ENCODE peak calls at places on chromosomes 12 and 14, in four cellular contexts. I, V, Z and C are unnamed samples.

GRCh38 chr12:97568336-97569180 is 106.0 kb downstream of the RMST start:
- DNase-seq in I (no peak), V (no peak), Z (no peak), C (no peak)

GRCh38 chr12:16350682-16351081 is 3.2 kb downstream of the MGST1 start:
- DNase-seq in I (peak; percentile 97), V (peak; percentile 70), Z (no peak), C (peak; percentile 96)

GRCh38 chr12:6688543-6688999 is 604 bp downstream of the ZNF384 start:
- DNase-seq in I (no peak), V (no peak), Z (no peak), C (no peak)

GRCh38 chr14:89196561-89196960 is 220.5 kb downstream of the FOXN3 start:
- DNase-seq in I (no peak), V (no peak), Z (no peak), C (no peak)

GRCh38 chr12:2974560-2974971 is 15.4 kb downstream of the TEAD4 start:
- DNase-seq in I (peak; percentile 40), V (no peak), Z (no peak), C (no peak)

GRCh38 chr12:93539821-93540220 is 32.7 kb upstream of the SOCS2 start:
- DNase-seq in I (no peak), V (no peak), Z (no peak), C (no peak)

GRCh38 chr14:100893760-100894159 is 9.8 kb downstream of the RTL1 start:
- DNase-seq in I (no peak), V (no peak), Z (peak; percentile 24), C (no peak)

GRCh38 chr14:96479435-96480146 is 22.6 kb upstream of the PAPOLA start:
- DNase-seq in I (no peak), V (no peak), Z (no peak), C (peak; percentile 50)

GRCh38 chr12:14260011-14260993 is 105.2 kb upstream of the ATF7IP start:
- DNase-seq in I (peak; percentile 91), V (peak; percentile 69), Z (peak; percentile 92), C (peak; percentile 92)

GRCh38 chr12:3119745-3120660 is 42.8 kb downstream of the TSPAN9 start:
- DNase-seq in I (no peak), V (peak; percentile 81), Z (peak; percentile 83), C (peak; percentile 89)

GRCh38 chr12:1660304-1661187 is 30.3 kb upstream of the ADIPOR2 start:
- DNase-seq in I (peak; percentile 37), V (no peak), Z (no peak), C (peak; percentile 67)

GRCh38 chr14:31122098-31122611 is 85.4 kb downstream of the HECTD1 start:
- DNase-seq in I (no peak), V (no peak), Z (no peak), C (peak; percentile 42)

GRCh38 chr14:42322486-42323284 is 716.0 kb downstream of the LRFN5 start:
- DNase-seq in I (no peak), V (no peak), Z (no peak), C (no peak)

GRCh38 chr14:23725980-23726746 is 90.0 kb downstream of the DHRS2 start:
- DNase-seq in I (no peak), V (no peak), Z (no peak), C (no peak)

GRCh38 chr12:85877459-85877858 is 3.4 kb downstream of the NTS start:
- DNase-seq in I (no peak), V (no peak), Z (no peak), C (no peak)

GRCh38 chr12:80189241-80189640 is 89.9 kb downstream of the OTOGL start:
- DNase-seq in I (peak; percentile 93), V (peak; percentile 60), Z (no peak), C (peak; percentile 63)

GRCh38 chr12:96311191-96311590 is 89.0 kb downstream of the CDK17 start:
- DNase-seq in I (no peak), V (no peak), Z (no peak), C (no peak)

GRCh38 chr14:104085032-104085888 is at the start of gene ASPG:
- DNase-seq in I (no peak), V (no peak), Z (peak; percentile 75), C (no peak)

GRCh38 chr14:44912041-44912869 is 49.5 kb downstream of the KLHL28 start:
- DNase-seq in I (no peak), V (no peak), Z (no peak), C (no peak)

GRCh38 chr14:23562822-23563472 is 4.6 kb downstream of the AP1G2 start:
- DNase-seq in I (peak; percentile 60), V (no peak), Z (no peak), C (peak; percentile 41)

GRCh38 chr14:81062816-81063215 is 107.4 kb downstream of the TSHR start:
- DNase-seq in I (peak; percentile 1), V (no peak), Z (no peak), C (no peak)

GRCh38 chr12:65941388-65941787 is 117.1 kb downstream of the HMGA2 start:
- DNase-seq in I (peak; percentile 97), V (peak; percentile 91), Z (no peak), C (peak; percentile 74)

GRCh38 chr14:99736600-99737371 is 52.7 kb downstream of the CYP46A1 start:
- DNase-seq in I (no peak), V (no peak), Z (no peak), C (no peak)

GRCh38 chr14:78399316-78399889 is 229.2 kb downstream of the NRXN3 start:
- DNase-seq in I (peak; percentile 12), V (no peak), Z (no peak), C (peak; percentile 1)

GRCh38 chr14:65287264-65288131 is 125.0 kb upstream of the FUT8 start:
- DNase-seq in I (no peak), V (no peak), Z (no peak), C (no peak)

GRCh38 chr12:101881228-101881627 is 3.8 kb downstream of the DRAM1 start:
- DNase-seq in I (no peak), V (no peak), Z (no peak), C (no peak)

GRCh38 chr12:101875112-101875961 is 2.0 kb upstream of the DRAM1 start:
- DNase-seq in I (peak; percentile 21), V (no peak), Z (no peak), C (peak; percentile 43)

GRCh38 chr12:101880769-101881168 is 3.4 kb downstream of the DRAM1 start:
- DNase-seq in I (no peak), V (no peak), Z (no peak), C (no peak)

GRCh38 chr12:101877816-101878811 is 734 bp downstream of the DRAM1 start:
- DNase-seq in I (peak; percentile 31), V (no peak), Z (peak; percentile 80), C (peak; percentile 53)

DNA sequence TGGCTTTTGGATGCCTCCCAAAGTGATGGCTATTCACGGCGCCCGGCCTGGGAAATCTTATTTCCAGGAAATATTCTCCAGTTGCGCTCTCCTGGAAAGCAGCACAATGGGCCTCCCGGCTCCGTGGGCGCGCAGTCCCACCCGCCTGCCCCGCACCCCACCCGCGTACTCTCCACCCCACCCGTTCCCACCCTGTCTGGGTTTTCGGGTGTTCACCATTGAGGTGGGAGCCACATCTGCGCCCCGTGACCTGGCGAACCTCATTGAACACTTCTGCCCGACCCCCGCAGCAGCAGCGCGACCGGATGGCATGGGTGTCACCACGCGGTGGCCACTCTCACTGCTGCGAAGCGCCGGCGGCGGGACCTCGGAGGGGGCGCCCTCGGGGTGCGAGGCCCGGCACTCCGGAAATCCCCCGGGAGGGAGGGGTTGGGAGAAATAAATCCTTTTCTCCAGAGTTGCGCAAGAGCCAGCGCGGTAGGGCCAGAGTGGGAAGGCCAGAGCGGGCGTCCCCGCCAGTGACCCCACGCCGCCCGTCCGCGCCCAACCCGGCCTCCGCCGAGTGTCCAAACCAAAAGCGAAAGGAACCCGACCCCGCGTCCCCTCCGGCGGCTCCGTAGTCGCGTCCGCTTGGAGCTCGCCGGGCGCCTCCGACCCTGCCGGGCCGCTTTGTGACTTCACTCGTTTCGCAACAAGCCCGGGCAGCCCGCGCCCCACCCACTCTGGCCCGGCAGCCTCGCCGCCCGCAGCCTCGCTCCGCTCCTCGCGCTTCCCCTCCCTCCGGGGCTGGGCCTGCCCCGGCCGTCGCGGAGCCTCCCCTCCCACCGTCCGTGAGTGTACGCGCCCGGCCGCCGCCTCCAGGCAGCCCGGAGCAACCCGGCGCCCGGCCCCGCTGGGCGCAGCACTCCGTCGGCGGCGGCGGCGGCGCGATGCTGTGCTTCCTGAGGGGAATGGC is at the start of gene DRAM1:
- DNase-seq in I (peak; percentile 88), V (peak; percentile 50), Z (peak; percentile 93), C (peak; percentile 97)
- TF ChIP-seq CTCF in I (no peak), V (peak; percentile 29), Z (no peak), C (peak; percentile 6)

DNA sequence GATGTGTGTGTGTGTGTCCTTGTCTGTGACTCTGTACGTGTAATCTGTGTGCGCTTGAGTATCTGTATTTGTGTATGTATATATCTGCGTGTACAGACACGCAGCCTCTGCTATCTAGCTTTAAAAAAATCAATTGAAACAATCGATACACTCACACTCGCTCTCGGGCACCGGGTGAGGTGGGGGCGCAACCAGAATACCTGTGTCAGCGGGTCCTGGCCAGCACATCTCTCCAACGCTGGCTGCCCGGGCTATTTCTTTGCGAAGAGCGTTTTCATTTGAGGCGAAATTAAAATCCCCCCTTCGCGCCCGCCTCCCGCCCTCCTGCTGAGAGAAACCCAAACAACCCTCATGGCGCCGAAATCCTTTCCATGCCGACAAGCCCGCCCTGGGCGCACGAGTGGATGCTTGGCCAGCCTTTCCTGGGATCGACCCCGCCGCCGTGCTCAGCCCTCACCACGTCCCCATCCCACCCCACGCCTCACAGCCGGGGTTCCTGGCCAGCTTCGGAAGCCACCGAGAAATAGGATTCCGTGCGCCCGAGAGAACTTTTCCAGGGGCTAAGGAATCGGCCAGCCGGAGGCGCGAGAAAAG is 1.2 kb downstream of the ZDHHC22 start:
- DNase-seq in I (no peak), V (no peak), Z (no peak), C (no peak)
- H3K4me3 ChIP-seq in I (no peak overlapping the region), V (no peak overlapping the region), Z (peak overlapping the region; percentile 63), C (no peak overlapping the region)

DNA sequence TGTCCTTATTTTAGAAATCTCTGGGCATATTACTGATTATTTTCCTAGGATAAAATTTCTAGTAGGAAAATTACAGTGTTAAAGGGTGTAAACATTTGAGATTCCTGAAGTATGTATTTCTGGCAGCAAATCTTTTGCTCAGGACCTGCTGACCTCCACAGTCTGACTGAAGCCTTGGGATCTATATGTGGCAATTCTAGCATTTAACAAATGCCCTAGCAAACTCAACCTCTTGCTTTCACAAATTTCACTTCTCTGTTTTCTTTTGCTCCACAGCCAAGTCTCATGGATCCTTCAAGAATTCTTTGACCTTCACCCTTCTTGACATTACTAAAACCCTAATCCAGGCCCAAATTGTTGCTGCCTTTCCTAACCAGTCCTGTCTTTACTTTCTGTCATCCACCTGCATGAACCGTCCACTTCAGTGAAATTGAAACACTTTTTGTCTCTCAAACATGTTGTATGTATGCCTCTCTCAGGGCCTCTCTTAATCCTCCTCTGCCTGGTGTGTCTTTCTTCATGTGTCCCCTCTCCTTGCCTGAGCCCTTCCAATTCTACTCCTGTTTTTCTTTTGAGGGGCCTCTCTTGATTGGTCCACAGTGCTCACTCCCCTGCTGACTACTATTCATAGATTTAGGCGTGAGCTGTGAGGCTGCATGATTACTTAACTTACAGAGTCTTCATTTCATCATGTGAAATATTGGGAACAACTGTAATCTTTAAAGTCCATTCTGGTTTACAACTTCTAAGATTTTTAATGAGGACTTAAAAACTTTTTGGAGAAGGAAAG is 5.1 kb upstream of the DYRK4 start:
- DNase-seq in I (no peak), V (no peak), Z (no peak), C (no peak)
- TF ChIP-seq CTCF in I (no peak), V (no peak), Z (no peak), C (no peak)

GRCh38 chr14:69567563-69567962 is 7.1 kb downstream of the CCDC177 start:
- DNase-seq in I (no peak), V (no peak), Z (no peak), C (no peak)
- H3K4me3 ChIP-seq in I (no peak overlapping the region), V (no peak overlapping the region), Z (no peak overlapping the region), C (no peak overlapping the region)

GRCh38 chr14:98408024-98408555 is 863.9 kb downstream of the BCL11B start:
- DNase-seq in I (no peak), V (no peak), Z (no peak), C (no peak)
- TF ChIP-seq CTCF in I (no peak), V (no peak), Z (no peak), C (no peak)